ENCODE peak calls at places on chromosomes 11 and 22, in six cellular contexts. E is small intestine; V is upper lobe of right lung; S is effector memory CD4-positive, alpha-beta T cell; W is HCT116; U is tibial nerve. D is an unnamed sample.
A peak's percentile ranks its signal among the peaks of the same experiment; 100 is the strongest.

GRCh38 chr22:19834599-19834998 is 20.1 kb downstream of the GNB1L start:
- DNase-seq in E (no peak), V (no peak), S (no peak), W (no peak), U (no peak), D (no peak)

GRCh38 chr11:134630896-134631295 is 218.9 kb upstream of the B3GAT1 start:
- DNase-seq in E (no peak), V (no peak), S (no peak), W (no peak), U (no peak), D (no peak)

GRCh38 chr11:126816655-126817054 is 183.9 kb downstream of the KIRREL3 start:
- DNase-seq in E (no peak), V (no peak), S (no peak), W (no peak), U (no peak), D (peak; percentile 41)

GRCh38 chr11:6505577-6506240 is 8.6 kb downstream of the DNHD1 start:
- DNase-seq in E (peak; percentile 70), V (no peak), S (no peak), W (peak; percentile 40), U (peak; percentile 49), D (peak; percentile 26)

GRCh38 chr11:9143726-9144125 is 52.3 kb upstream of the SCUBE2 start:
- DNase-seq in E (no peak), V (no peak), S (no peak), W (no peak), U (no peak), D (no peak)

GRCh38 chr22:44574581-44575343 is 76.7 kb upstream of the RTL6 start:
- DNase-seq in E (no peak), V (peak; percentile 41), S (no peak), W (no peak), U (no peak), D (peak; percentile 8)

GRCh38 chr22:35616043-35616442 is 1.1 kb downstream of the MB start:
- DNase-seq in E (no peak), V (no peak), S (no peak), W (no peak), U (no peak), D (no peak)

GRCh38 chr11:32438346-32438882 is 3.1 kb upstream of the WT1 start:
- DNase-seq in E (no peak), V (no peak), S (no peak), W (no peak), U (no peak), D (no peak)

GRCh38 chr11:12280199-12280837 is 97.1 kb upstream of the PARVA start:
- DNase-seq in E (peak; percentile 38), V (no peak), S (no peak), W (no peak), U (no peak), D (no peak)

GRCh38 chr11:2573240-2574042 is 126.4 kb downstream of the KCNQ1OT1 start:
- DNase-seq in E (no peak), V (peak; percentile 41), S (no peak), W (no peak), U (no peak), D (no peak)

GRCh38 chr22:38228873-38229740 is 27.3 kb downstream of the MAFF start:
- DNase-seq in E (peak; percentile 72), V (no peak), S (no peak), W (peak; percentile 51), U (no peak), D (no peak)

GRCh38 chr11:96103102-96103501 is 179.2 kb upstream of the MTMR2 start:
- DNase-seq in E (no peak), V (no peak), S (no peak), W (no peak), U (no peak), D (no peak)

GRCh38 chr22:37894939-37895670 is 11.0 kb upstream of the MICALL1 start:
- DNase-seq in E (peak; percentile 43), V (no peak), S (no peak), W (no peak), U (no peak), D (no peak)

GRCh38 chr11:44404736-44405395 is 94.9 kb upstream of the ALX4 start:
- DNase-seq in E (no peak), V (no peak), S (no peak), W (no peak), U (no peak), D (no peak)

GRCh38 chr11:132610216-132610615 is 922.1 kb downstream of the OPCML start:
- DNase-seq in E (no peak), V (no peak), S (no peak), W (no peak), U (no peak), D (no peak)

GRCh38 chr22:46262449-46263207 is 515 bp downstream of the PKDREJ start:
- DNase-seq in E (peak; percentile 71), V (peak; percentile 87), S (no peak), W (no peak), U (peak; percentile 52), D (peak; percentile 53)

GRCh38 chr11:6735306-6735705 is 36.5 kb downstream of the OR2AG2 start:
- DNase-seq in E (no peak), V (no peak), S (no peak), W (no peak), U (no peak), D (no peak)

GRCh38 chr22:19892249-19892879 is 37.7 kb upstream of the GNB1L start:
- DNase-seq in E (no peak), V (no peak), S (peak; percentile 43), W (no peak), U (no peak), D (no peak)

GRCh38 chr11:128906185-128907065 is 15.3 kb downstream of the KCNJ5 start:
- DNase-seq in E (no peak), V (no peak), S (no peak), W (no peak), U (peak; percentile 54), D (no peak)
- H3K4me3 ChIP-seq in E (no peak overlapping the region), V (peak overlapping the region; percentile 60), S (no peak overlapping the region), W (peak overlapping the region; percentile 58), U (no peak overlapping the region), D (no peak overlapping the region)

DNA sequence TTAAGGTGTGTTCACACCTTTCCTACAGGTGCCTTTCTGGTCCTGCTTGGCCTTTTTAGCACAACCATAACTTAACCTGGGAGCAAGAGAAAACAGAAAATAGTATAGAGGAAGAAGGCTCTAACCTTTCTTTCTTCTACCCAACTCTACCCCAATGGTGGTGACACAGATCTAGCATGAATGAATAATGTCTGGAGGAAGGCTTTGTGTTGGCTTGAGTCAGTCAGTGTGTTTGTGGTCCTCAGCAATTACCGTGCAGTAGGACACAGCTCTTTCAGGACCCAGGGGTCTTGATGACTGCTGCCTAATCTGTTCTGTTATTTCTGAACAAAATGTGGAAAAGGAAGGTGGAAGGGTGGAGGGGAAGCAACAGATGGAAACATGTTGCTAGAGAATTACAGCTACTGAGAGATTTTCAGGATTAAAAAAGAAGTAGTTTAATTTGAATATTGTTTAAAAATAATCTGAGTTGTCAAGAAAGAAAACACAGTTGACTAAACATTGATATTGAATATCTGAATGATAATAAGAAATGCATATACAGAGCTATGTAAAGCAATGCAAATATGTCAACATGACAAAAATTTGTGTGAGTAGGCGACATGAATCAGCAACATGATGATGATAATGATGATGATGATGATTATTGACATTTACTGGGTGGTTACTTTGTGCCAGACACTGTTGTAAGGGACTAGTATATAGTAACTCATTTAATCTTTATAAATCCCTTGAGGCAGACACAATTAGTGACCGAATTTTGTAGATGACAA is 55.3 kb downstream of the AASDHPPT start:
- DNase-seq in E (no peak), V (no peak), S (no peak), W (no peak), U (no peak), D (no peak)
- H3K27ac ChIP-seq in E (no peak overlapping the region), V (no peak overlapping the region), S (no peak overlapping the region), W (no peak overlapping the region), U (no peak overlapping the region), D (no peak overlapping the region)

GRCh38 chr11:103110406-103110805 is 1.2 kb downstream of the DYNC2H1 start:
- DNase-seq in E (no peak), V (no peak), S (no peak), W (no peak), U (no peak), D (no peak)
- H3K4me3 ChIP-seq in E (no peak overlapping the region), V (peak overlapping the region; percentile 68), S (no peak overlapping the region), W (no peak overlapping the region), U (peak overlapping the region; percentile 80), D (no peak overlapping the region)

DNA sequence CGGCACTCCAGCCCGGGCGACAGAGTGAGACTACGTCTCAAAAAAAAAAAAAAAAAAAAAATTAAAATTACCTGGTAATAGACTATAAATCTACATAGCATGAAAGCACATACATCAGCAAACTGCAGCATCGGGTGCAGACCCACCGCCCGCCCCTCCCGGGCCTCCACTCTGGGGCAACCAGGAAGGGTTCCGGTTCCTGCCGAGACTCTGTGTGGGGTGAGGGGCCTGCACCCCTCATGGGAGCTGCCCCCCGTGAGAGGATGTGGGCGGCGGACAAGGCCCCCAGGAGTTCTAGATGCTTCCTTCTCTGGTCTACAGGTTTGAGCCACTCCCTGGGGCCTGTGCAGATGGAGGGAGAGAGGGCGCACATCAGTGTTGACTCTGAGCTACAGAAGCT is 9.1 kb downstream of the DRD4 start:
- DNase-seq in E (no peak), V (no peak), S (no peak), W (no peak), U (no peak), D (no peak)
- H3K27ac ChIP-seq in E (no peak overlapping the region), V (no peak overlapping the region), S (no peak overlapping the region), W (no peak overlapping the region), U (no peak overlapping the region), D (no peak overlapping the region)

DNA sequence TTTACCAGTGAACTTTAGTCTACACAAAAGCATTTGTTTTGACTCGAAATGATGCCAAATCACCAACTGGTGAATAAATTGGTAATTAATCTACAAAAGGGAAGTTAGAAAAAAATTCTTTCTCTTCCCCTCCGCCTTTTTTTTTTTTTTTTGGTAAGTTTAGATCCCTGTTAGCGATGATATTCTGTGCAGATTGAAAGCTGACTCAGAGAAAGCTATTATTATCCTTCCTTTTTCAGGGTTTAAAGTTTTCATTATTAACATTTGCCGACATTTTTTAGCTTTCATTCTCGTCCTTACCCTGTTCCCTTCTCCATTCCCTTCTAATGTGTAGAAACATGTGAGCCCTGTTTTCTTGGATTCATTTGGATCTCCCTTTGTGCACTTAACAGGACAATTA is 16.8 kb upstream of the NUP160 start:
- DNase-seq in E (no peak), V (no peak), S (no peak), W (no peak), U (no peak), D (no peak)
- H3K4me3 ChIP-seq in E (no peak overlapping the region), V (no peak overlapping the region), S (no peak overlapping the region), W (no peak overlapping the region), U (no peak overlapping the region), D (no peak overlapping the region)

GRCh38 chr11:117091753-117092477 is 6.3 kb downstream of the SIK3 start:
- DNase-seq in E (no peak), V (no peak), S (no peak), W (no peak), U (no peak), D (no peak)

GRCh38 chr11:117092951-117093590 is 5.2 kb downstream of the SIK3 start:
- DNase-seq in E (no peak), V (no peak), S (no peak), W (no peak), U (no peak), D (no peak)

GRCh38 chr11:117087446-117087845 is 10.8 kb downstream of the SIK3 start:
- DNase-seq in E (no peak), V (no peak), S (no peak), W (no peak), U (no peak), D (no peak)

GRCh38 chr11:117089685-117090084 is 8.5 kb downstream of the SIK3 start:
- DNase-seq in E (no peak), V (no peak), S (no peak), W (peak; percentile 42), U (no peak), D (no peak)

GRCh38 chr11:117090111-117090706 is 8.0 kb downstream of the SIK3 start:
- DNase-seq in E (no peak), V (no peak), S (no peak), W (peak; percentile 47), U (no peak), D (no peak)
- H3K27ac ChIP-seq in E (no peak overlapping the region), V (no peak overlapping the region), S (no peak overlapping the region), W (peak overlapping the region; percentile 46), U (no peak overlapping the region), D (peak overlapping the region; percentile 57)

GRCh38 chr11:118882489-118882888 is 1.2 kb upstream of the CXCR5 start:
- DNase-seq in E (no peak), V (no peak), S (no peak), W (no peak), U (no peak), D (no peak)
- H3K4me3 ChIP-seq in E (no peak overlapping the region), V (no peak overlapping the region), S (no peak overlapping the region), W (no peak overlapping the region), U (no peak overlapping the region), D (no peak overlapping the region)

D was measured in body of pancreas.